ENCODE peak calls at places on chromosome 20, in eight cellular contexts. One of them, this sample, is unnamed.

GRCh38 chr20:44701116-44701865 is 13.9 kb upstream of the CCN5 start:
- ATAC-seq in left cardiac atrium: no peak
- ATAC-seq in aorta: no peak
- ATAC-seq in T-helper 17 cell: no peak
- ATAC-seq in psoas muscle: no peak
- ATAC-seq in GM23338: peak
- ATAC-seq in A549: peak
- ATAC-seq in central memory CD8-positive, alpha-beta T cell: no peak
- ATAC-seq in this sample: no peak

GRCh38 chr20:19780261-19780660 is 22.2 kb downstream of the RIN2 start:
- ATAC-seq in left cardiac atrium: peak
- ATAC-seq in aorta: no peak
- ATAC-seq in T-helper 17 cell: no peak
- ATAC-seq in psoas muscle: no peak
- ATAC-seq in GM23338: no peak
- ATAC-seq in A549: no peak
- ATAC-seq in central memory CD8-positive, alpha-beta T cell: no peak
- ATAC-seq in this sample: no peak

GRCh38 chr20:37687478-37687805 is 6.4 kb upstream of the CTNNBL1 start:
- ATAC-seq in left cardiac atrium: no peak
- ATAC-seq in aorta: no peak
- ATAC-seq in T-helper 17 cell: no peak
- ATAC-seq in psoas muscle: no peak
- ATAC-seq in GM23338: no peak
- ATAC-seq in A549: no peak
- ATAC-seq in central memory CD8-positive, alpha-beta T cell: no peak
- ATAC-seq in this sample: no peak

GRCh38 chr20:58401123-58401639 is 12.2 kb downstream of the VAPB start:
- ATAC-seq in left cardiac atrium: no peak
- ATAC-seq in aorta: no peak
- ATAC-seq in T-helper 17 cell: no peak
- ATAC-seq in psoas muscle: no peak
- ATAC-seq in GM23338: no peak
- ATAC-seq in A549: no peak
- ATAC-seq in central memory CD8-positive, alpha-beta T cell: no peak
- ATAC-seq in this sample: no peak

GRCh38 chr20:25017257-25017803 is 24.8 kb upstream of the APMAP start:
- ATAC-seq in left cardiac atrium: no peak
- ATAC-seq in aorta: no peak
- ATAC-seq in T-helper 17 cell: no peak
- ATAC-seq in psoas muscle: no peak
- ATAC-seq in GM23338: peak
- ATAC-seq in A549: no peak
- ATAC-seq in central memory CD8-positive, alpha-beta T cell: no peak
- ATAC-seq in this sample: no peak

GRCh38 chr20:13694420-13695150 is 55.9 kb upstream of the TASP1 start:
- ATAC-seq in left cardiac atrium: no peak
- ATAC-seq in aorta: no peak
- ATAC-seq in T-helper 17 cell: no peak
- ATAC-seq in psoas muscle: no peak
- ATAC-seq in GM23338: no peak
- ATAC-seq in A549: no peak
- ATAC-seq in central memory CD8-positive, alpha-beta T cell: no peak
- ATAC-seq in this sample: no peak

GRCh38 chr20:31849306-31849930 is 4.0 kb upstream of the FOXS1 start:
- ATAC-seq in left cardiac atrium: no peak
- ATAC-seq in aorta: no peak
- ATAC-seq in T-helper 17 cell: no peak
- ATAC-seq in psoas muscle: no peak
- ATAC-seq in GM23338: peak
- ATAC-seq in A549: no peak
- ATAC-seq in central memory CD8-positive, alpha-beta T cell: no peak
- ATAC-seq in this sample: no peak

GRCh38 chr20:31617432-31618104 is 12.5 kb downstream of the ID1 start:
- ATAC-seq in left cardiac atrium: no peak
- ATAC-seq in aorta: no peak
- ATAC-seq in T-helper 17 cell: no peak
- ATAC-seq in psoas muscle: no peak
- ATAC-seq in GM23338: no peak
- ATAC-seq in A549: no peak
- ATAC-seq in central memory CD8-positive, alpha-beta T cell: no peak
- ATAC-seq in this sample: no peak

GRCh38 chr20:64256282-64256947 is 867 bp downstream of the PCMTD2 start:
- ATAC-seq in left cardiac atrium: no peak
- ATAC-seq in aorta: no peak
- ATAC-seq in T-helper 17 cell: no peak
- ATAC-seq in psoas muscle: no peak
- ATAC-seq in GM23338: no peak
- ATAC-seq in A549: no peak
- ATAC-seq in central memory CD8-positive, alpha-beta T cell: no peak
- ATAC-seq in this sample: no peak

GRCh38 chr20:23106271-23106851 is 20.2 kb upstream of the CD93 start:
- ATAC-seq in left cardiac atrium: peak
- ATAC-seq in aorta: peak
- ATAC-seq in T-helper 17 cell: no peak
- ATAC-seq in psoas muscle: peak
- ATAC-seq in GM23338: peak
- ATAC-seq in A549: no peak
- ATAC-seq in central memory CD8-positive, alpha-beta T cell: no peak
- ATAC-seq in this sample: no peak

GRCh38 chr20:63095718-63096654 is 89.2 kb upstream of the BHLHE23 start:
- ATAC-seq in left cardiac atrium: no peak
- ATAC-seq in aorta: no peak
- ATAC-seq in T-helper 17 cell: no peak
- ATAC-seq in psoas muscle: no peak
- ATAC-seq in GM23338: no peak
- ATAC-seq in A549: no peak
- ATAC-seq in central memory CD8-positive, alpha-beta T cell: no peak
- ATAC-seq in this sample: no peak

GRCh38 chr20:48155231-48155630 is 369.9 kb upstream of the SULF2 start:
- ATAC-seq in left cardiac atrium: no peak
- ATAC-seq in aorta: no peak
- ATAC-seq in T-helper 17 cell: no peak
- ATAC-seq in psoas muscle: no peak
- ATAC-seq in GM23338: no peak
- ATAC-seq in A549: no peak
- ATAC-seq in central memory CD8-positive, alpha-beta T cell: no peak
- ATAC-seq in this sample: no peak

GRCh38 chr20:50580016-50580747 is 70.0 kb downstream of the PTPN1 start:
- ATAC-seq in left cardiac atrium: peak
- ATAC-seq in aorta: peak
- ATAC-seq in T-helper 17 cell: peak
- ATAC-seq in psoas muscle: peak
- ATAC-seq in GM23338: peak
- ATAC-seq in A549: peak
- ATAC-seq in central memory CD8-positive, alpha-beta T cell: no peak
- ATAC-seq in this sample: peak

GRCh38 chr20:5991623-5992441 is 41.4 kb downstream of the MCM8 start:
- ATAC-seq in left cardiac atrium: no peak
- ATAC-seq in aorta: no peak
- ATAC-seq in T-helper 17 cell: no peak
- ATAC-seq in psoas muscle: no peak
- ATAC-seq in GM23338: no peak
- ATAC-seq in A549: peak
- ATAC-seq in central memory CD8-positive, alpha-beta T cell: no peak
- ATAC-seq in this sample: no peak

GRCh38 chr20:44143896-44144295 is 43.1 kb downstream of the JPH2 start:
- ATAC-seq in left cardiac atrium: peak
- ATAC-seq in aorta: peak
- ATAC-seq in T-helper 17 cell: no peak
- ATAC-seq in psoas muscle: peak
- ATAC-seq in GM23338: no peak
- ATAC-seq in A549: no peak
- ATAC-seq in central memory CD8-positive, alpha-beta T cell: no peak
- ATAC-seq in this sample: no peak